ENCODE peak calls at places on chromosomes 2 and 18, in four cellular contexts. H is astrocyte, W is hepatocyte, M is IMR-90. K is an unnamed sample.

GRCh38 chr2:20737505-20737904 is 70.6 kb downstream of the GDF7 start:
- DNase-seq in W (no peak), M (no peak), H (no peak), K (no peak)

GRCh38 chr2:233082222-233082933 is 22.2 kb downstream of the INPP5D start:
- DNase-seq in W (no peak), M (no peak), H (no peak), K (no peak)

GRCh38 chr18:54388203-54389142 is 30.8 kb downstream of the C18orf54 start:
- DNase-seq in M (peak; percentile 85), W (peak; percentile 81), H (peak; percentile 81), K (no peak)

GRCh38 chr2:203155406-203155805 is 83.4 kb upstream of the CYP20A1 start:
- DNase-seq in H (no peak), M (no peak), W (no peak), K (no peak)

GRCh38 chr2:156405586-156405985 is 30.6 kb upstream of the GPD2 start:
- DNase-seq in W (peak; percentile 58), M (peak; percentile 16), H (no peak), K (no peak)

GRCh38 chr2:119218478-119219064 is 5.1 kb upstream of the STEAP3 start:
- DNase-seq in M (peak; percentile 74), W (peak; percentile 74), H (peak; percentile 27), K (no peak)

GRCh38 chr2:160453111-160453820 is 40.3 kb downstream of the RBMS1 start:
- DNase-seq in W (no peak), M (no peak), H (no peak), K (no peak)

GRCh38 chr2:122451040-122451439 is 695.6 kb downstream of the TSN start:
- DNase-seq in H (no peak), W (peak; percentile 33), M (peak; percentile 21), K (peak; percentile 6)

GRCh38 chr18:32754508-32755263 is 18.1 kb downstream of the KLHL14 start:
- DNase-seq in M (no peak), W (no peak), H (no peak), K (no peak)

GRCh38 chr2:108620656-108621055 is 86.4 kb downstream of the LIMS1 start:
- DNase-seq in H (no peak), M (no peak), W (no peak), K (no peak)

GRCh38 chr2:223586261-223586660 is 15.9 kb downstream of the SCG2 start:
- DNase-seq in H (peak; percentile 83), M (peak; percentile 88), W (no peak), K (no peak)

GRCh38 chr18:61935362-61935761 is 42.6 kb upstream of the RNF152 start:
- DNase-seq in M (no peak), H (no peak), W (no peak), K (no peak)

GRCh38 chr2:233627331-233628025 is 8.8 kb upstream of the UGT1A10 start:
- DNase-seq in W (no peak), M (no peak), H (no peak), K (no peak)

GRCh38 chr2:20189299-20189931 is 35.5 kb downstream of the SDC1 start:
- DNase-seq in H (no peak), M (no peak), W (no peak), K (no peak)

GRCh38 chr2:220946552-220946951 is 625.6 kb downstream of the EPHA4 start:
- DNase-seq in M (peak; percentile 61), W (no peak), H (peak; percentile 77), K (no peak)

GRCh38 chr18:42192251-42193248 is 237.5 kb downstream of the PIK3C3 start:
- DNase-seq in W (no peak), H (peak; percentile 83), M (no peak), K (no peak)

GRCh38 chr18:6022089-6022444 is 126.7 kb upstream of the TMEM200C start:
- DNase-seq in M (peak; percentile 65), W (no peak), H (peak; percentile 72), K (no peak)

GRCh38 chr2:63729362-63729761 is 112.3 kb upstream of the UGP2 start:
- DNase-seq in M (no peak), W (no peak), H (no peak), K (no peak)

GRCh38 chr18:25050605-25051004 is 301.4 kb downstream of the ZNF521 start:
- DNase-seq in W (no peak), H (no peak), M (no peak), K (no peak)

GRCh38 chr18:78658531-78658930 is 321.1 kb upstream of the SALL3 start:
- DNase-seq in H (no peak), W (no peak), M (no peak), K (no peak)

GRCh38 chr2:140698736-140699135 is 1432.1 kb downstream of the LRP1B start:
- DNase-seq in M (no peak), W (no peak), H (no peak), K (no peak)

GRCh38 chr2:235533616-235534385 is 40.0 kb downstream of the AGAP1 start:
- DNase-seq in W (no peak), H (no peak), M (no peak), K (no peak)

GRCh38 chr2:123453772-123454171 is 571.3 kb upstream of the CNTNAP5 start:
- DNase-seq in M (no peak), W (no peak), H (no peak), K (no peak)

GRCh38 chr2:72144746-72145657 is 2.7 kb downstream of the CYP26B1 start:
- DNase-seq in W (peak; percentile 58), M (no peak), H (no peak), K (no peak)

GRCh38 chr2:125471963-125472362 is 1184.0 kb upstream of the GYPC start:
- DNase-seq in M (peak; percentile 38), H (no peak), W (peak; percentile 71), K (no peak)

GRCh38 chr2:47520825-47521665 is 118.1 kb downstream of the MSH2 start:
- DNase-seq in W (no peak), M (peak; percentile 61), H (peak; percentile 69), K (no peak)

GRCh38 chr18:59656488-59656887 is 40.7 kb downstream of the CCBE1 start:
- DNase-seq in H (no peak), M (no peak), W (no peak), K (no peak)

GRCh38 chr2:230318190-230319121 is 8.5 kb upstream of the SP140L start:
- DNase-seq in M (no peak), H (no peak), W (no peak), K (no peak)

GRCh38 chr2:222738759-222739292 is 67.4 kb downstream of the MOGAT1 start:
- DNase-seq in W (no peak), H (no peak), M (no peak), K (no peak)

GRCh38 chr18:63257453-63257852 is 62.1 kb downstream of the BCL2 start:
- DNase-seq in W (no peak), H (no peak), M (no peak), K (no peak)

GRCh38 chr2:66495788-66496640 is 61.1 kb downstream of the MEIS1 start:
- DNase-seq in M (peak; percentile 96), H (peak; percentile 85), W (peak; percentile 74), K (peak; percentile 56)

DNA sequence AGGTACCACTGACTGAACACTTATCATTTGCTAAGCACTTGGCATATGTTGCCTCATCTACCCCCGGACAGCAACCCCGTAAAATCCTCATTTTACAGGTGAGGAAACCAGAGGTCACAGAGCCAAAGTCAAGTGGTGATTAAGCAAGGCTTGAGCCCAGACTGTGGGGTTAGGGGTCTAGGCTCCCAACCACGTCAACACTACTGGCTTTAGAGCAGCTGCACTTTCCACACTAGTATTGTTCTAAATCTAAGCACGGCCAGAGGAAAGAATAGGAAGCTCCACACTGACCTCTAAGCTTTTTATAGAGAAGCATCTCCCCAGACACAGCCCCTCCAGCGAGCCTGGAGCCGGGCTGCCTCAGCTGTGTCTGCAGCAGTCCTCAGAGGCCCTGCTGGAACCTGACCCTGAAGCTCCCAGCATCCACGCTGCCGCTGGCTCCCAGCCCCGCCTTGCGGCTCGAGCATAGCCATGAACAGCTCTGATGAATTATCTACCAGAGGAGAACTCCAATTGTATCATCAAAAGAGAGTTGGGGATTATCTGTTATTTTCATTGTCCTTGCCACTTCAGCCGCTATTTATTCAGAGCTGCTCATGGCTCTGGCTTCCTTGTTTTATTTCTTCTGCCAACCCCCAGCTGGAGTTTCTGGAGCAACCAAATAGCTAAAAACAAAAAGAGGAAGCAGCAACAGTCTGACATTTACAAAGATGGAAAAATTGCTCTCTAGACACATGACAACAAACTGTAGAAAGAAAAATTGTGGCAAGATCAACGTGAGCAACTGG is 62.2 kb upstream of the RTN4 start:
- DNase-seq in W (peak; percentile 77), M (peak; percentile 78), H (peak; percentile 73), K (no peak)
- TF ChIP-seq CTCF in W (peak; percentile 14), M (no peak), H (no peak), K (no peak)

GRCh38 chr2:74414913-74415761 is 6.3 kb downstream of the C2orf81 start:
- DNase-seq in M (no peak), W (no peak), H (no peak), K (no peak)
- TF ChIP-seq CTCF in M (no peak), W (no peak), H (no peak), K (no peak)

GRCh38 chr18:10194592-10194991 is 259.8 kb upstream of the APCDD1 start:
- DNase-seq in M (no peak), W (no peak), H (no peak), K (no peak)
- TF ChIP-seq CTCF in M (no peak), W (no peak), H (no peak), K (no peak)

GRCh38 chr2:7951490-7951889 is 730.4 kb upstream of the ID2 start:
- DNase-seq in H (no peak), W (no peak), M (no peak), K (no peak)
- TF ChIP-seq CTCF in H (no peak), W (no peak), M (no peak), K (no peak)

K was measured in LNCaP clone FGC.